ENCODE peak calls at places on chromosome 14, in five cellular contexts. One of them, this sample, is unnamed.

GRCh38 chr14:105061428-105062047 is 3.7 kb downstream of the GPR132 start:
- DNase-seq in breast epithelium: no peak
- DNase-seq in heart left ventricle: peak; percentile 84
- DNase-seq in HCT116: no peak
- DNase-seq in CD4-positive, alpha-beta T cell: no peak
- DNase-seq in this sample: peak; percentile 23

GRCh38 chr14:96203635-96204034 is 1.0 kb upstream of the BDKRB2 start:
- DNase-seq in breast epithelium: no peak
- DNase-seq in heart left ventricle: no peak
- DNase-seq in HCT116: no peak
- DNase-seq in CD4-positive, alpha-beta T cell: no peak
- DNase-seq in this sample: no peak

GRCh38 chr14:31781578-31781977 is 220.4 kb downstream of the NUBPL start:
- DNase-seq in breast epithelium: no peak
- DNase-seq in heart left ventricle: no peak
- DNase-seq in HCT116: no peak
- DNase-seq in CD4-positive, alpha-beta T cell: no peak
- DNase-seq in this sample: no peak

GRCh38 chr14:86999076-86999475 is 993.9 kb downstream of the GALC start:
- DNase-seq in breast epithelium: no peak
- DNase-seq in heart left ventricle: no peak
- DNase-seq in HCT116: no peak
- DNase-seq in CD4-positive, alpha-beta T cell: no peak
- DNase-seq in this sample: no peak

GRCh38 chr14:79564371-79564770 is 646.9 kb downstream of the DIO2 start:
- DNase-seq in breast epithelium: no peak
- DNase-seq in heart left ventricle: no peak
- DNase-seq in HCT116: no peak
- DNase-seq in CD4-positive, alpha-beta T cell: no peak
- DNase-seq in this sample: no peak

GRCh38 chr14:90587918-90588317 is 191.1 kb downstream of the CALM1 start:
- DNase-seq in breast epithelium: no peak
- DNase-seq in heart left ventricle: no peak
- DNase-seq in HCT116: no peak
- DNase-seq in CD4-positive, alpha-beta T cell: no peak
- DNase-seq in this sample: no peak

GRCh38 chr14:35051796-35052195 is 5.7 kb downstream of the FAM177A1 start:
- DNase-seq in breast epithelium: no peak
- DNase-seq in heart left ventricle: no peak
- DNase-seq in HCT116: no peak
- DNase-seq in CD4-positive, alpha-beta T cell: no peak
- DNase-seq in this sample: no peak

GRCh38 chr14:59215353-59215752 is 26.9 kb downstream of the DAAM1 start:
- DNase-seq in breast epithelium: peak; percentile 73
- DNase-seq in heart left ventricle: peak; percentile 88
- DNase-seq in HCT116: no peak
- DNase-seq in CD4-positive, alpha-beta T cell: no peak
- DNase-seq in this sample: peak; percentile 10

GRCh38 chr14:103179078-103179477 is 55.8 kb downstream of the TNFAIP2 start:
- DNase-seq in breast epithelium: no peak
- DNase-seq in heart left ventricle: no peak
- DNase-seq in HCT116: no peak
- DNase-seq in CD4-positive, alpha-beta T cell: no peak
- DNase-seq in this sample: no peak
- H3K27ac ChIP-seq in breast epithelium: no peak overlapping the region
- H3K27ac ChIP-seq in heart left ventricle: no peak overlapping the region
- H3K27ac ChIP-seq in HCT116: no peak overlapping the region
- H3K27ac ChIP-seq in CD4-positive, alpha-beta T cell: no peak overlapping the region
- H3K27ac ChIP-seq in this sample: no peak overlapping the region

GRCh38 chr14:74596747-74597456 is 15.1 kb downstream of the LTBP2 start:
- DNase-seq in breast epithelium: no peak
- DNase-seq in heart left ventricle: peak; percentile 60
- DNase-seq in HCT116: no peak
- DNase-seq in CD4-positive, alpha-beta T cell: no peak
- DNase-seq in this sample: no peak
- H3K27ac ChIP-seq in breast epithelium: peak overlapping the region; percentile 5
- H3K27ac ChIP-seq in heart left ventricle: no peak overlapping the region
- H3K27ac ChIP-seq in HCT116: no peak overlapping the region
- H3K27ac ChIP-seq in CD4-positive, alpha-beta T cell: no peak overlapping the region
- H3K27ac ChIP-seq in this sample: no peak overlapping the region

DNA sequence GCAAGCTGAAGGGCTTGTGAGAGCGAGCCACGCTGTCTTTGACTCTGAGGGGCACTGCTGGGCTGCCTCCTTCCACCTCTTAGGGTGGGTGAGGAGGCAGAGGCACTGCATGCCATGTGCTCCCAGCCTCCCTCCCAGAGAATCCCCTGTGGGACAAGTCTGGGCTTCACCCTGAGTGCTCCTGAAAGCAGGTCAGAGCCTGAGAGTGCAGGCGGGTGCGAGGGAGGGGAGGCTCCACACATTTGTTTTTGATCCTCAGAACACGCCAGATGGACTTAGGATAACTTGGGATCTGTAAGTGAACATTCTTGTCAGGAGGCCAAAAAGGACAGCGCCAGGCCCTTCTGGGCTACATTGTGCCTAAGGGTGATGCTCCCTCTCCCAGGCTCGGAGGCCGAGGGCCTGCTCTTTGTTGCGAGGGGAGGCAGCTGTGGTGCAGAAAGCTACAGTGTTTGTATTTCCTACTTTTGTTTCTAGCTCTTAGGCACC is 155.4 kb downstream of the TMX1 start:
- DNase-seq in breast epithelium: peak; percentile 59
- DNase-seq in heart left ventricle: peak; percentile 66
- DNase-seq in HCT116: no peak
- DNase-seq in CD4-positive, alpha-beta T cell: no peak
- DNase-seq in this sample: no peak
- H3K27ac ChIP-seq in breast epithelium: peak overlapping the region; percentile 93
- H3K27ac ChIP-seq in heart left ventricle: peak overlapping the region; percentile 57
- H3K27ac ChIP-seq in HCT116: no peak overlapping the region
- H3K27ac ChIP-seq in CD4-positive, alpha-beta T cell: no peak overlapping the region
- H3K27ac ChIP-seq in this sample: peak overlapping the region; percentile 28

GRCh38 chr14:51240804-51241380 is 845 bp downstream of the TMX1 start:
- DNase-seq in breast epithelium: no peak
- DNase-seq in heart left ventricle: no peak
- DNase-seq in HCT116: no peak
- DNase-seq in CD4-positive, alpha-beta T cell: no peak
- DNase-seq in this sample: no peak
- H3K27ac ChIP-seq in breast epithelium: peak overlapping the region; percentile 83
- H3K27ac ChIP-seq in heart left ventricle: peak overlapping the region; percentile 26
- H3K27ac ChIP-seq in HCT116: no peak overlapping the region
- H3K27ac ChIP-seq in CD4-positive, alpha-beta T cell: peak overlapping the region; percentile 69
- H3K27ac ChIP-seq in this sample: peak overlapping the region; percentile 90

GRCh38 chr14:77301103-77301502 is 19.6 kb downstream of the POMT2 start:
- DNase-seq in breast epithelium: peak; percentile 83
- DNase-seq in heart left ventricle: peak; percentile 82
- DNase-seq in HCT116: peak; percentile 68
- DNase-seq in CD4-positive, alpha-beta T cell: peak; percentile 40
- DNase-seq in this sample: peak; percentile 88

GRCh38 chr14:77299776-77300175 is 20.9 kb downstream of the POMT2 start:
- DNase-seq in breast epithelium: no peak
- DNase-seq in heart left ventricle: no peak
- DNase-seq in HCT116: no peak
- DNase-seq in CD4-positive, alpha-beta T cell: no peak
- DNase-seq in this sample: no peak

GRCh38 chr14:77305696-77306095 is 15.0 kb downstream of the POMT2 start:
- DNase-seq in breast epithelium: no peak
- DNase-seq in heart left ventricle: no peak
- DNase-seq in HCT116: no peak
- DNase-seq in CD4-positive, alpha-beta T cell: no peak
- DNase-seq in this sample: peak; percentile 57

GRCh38 chr14:77303417-77304156 is 17.1 kb downstream of the POMT2 start:
- DNase-seq in breast epithelium: no peak
- DNase-seq in heart left ventricle: no peak
- DNase-seq in HCT116: peak; percentile 54
- DNase-seq in CD4-positive, alpha-beta T cell: no peak
- DNase-seq in this sample: no peak

GRCh38 chr14:77302926-77303325 is 17.8 kb downstream of the POMT2 start:
- DNase-seq in breast epithelium: no peak
- DNase-seq in heart left ventricle: no peak
- DNase-seq in HCT116: peak; percentile 65
- DNase-seq in CD4-positive, alpha-beta T cell: no peak
- DNase-seq in this sample: no peak
- H3K27ac ChIP-seq in breast epithelium: peak overlapping the region; percentile 88
- H3K27ac ChIP-seq in heart left ventricle: no peak overlapping the region
- H3K27ac ChIP-seq in HCT116: no peak overlapping the region
- H3K27ac ChIP-seq in CD4-positive, alpha-beta T cell: no peak overlapping the region
- H3K27ac ChIP-seq in this sample: peak overlapping the region; percentile 97

DNA sequence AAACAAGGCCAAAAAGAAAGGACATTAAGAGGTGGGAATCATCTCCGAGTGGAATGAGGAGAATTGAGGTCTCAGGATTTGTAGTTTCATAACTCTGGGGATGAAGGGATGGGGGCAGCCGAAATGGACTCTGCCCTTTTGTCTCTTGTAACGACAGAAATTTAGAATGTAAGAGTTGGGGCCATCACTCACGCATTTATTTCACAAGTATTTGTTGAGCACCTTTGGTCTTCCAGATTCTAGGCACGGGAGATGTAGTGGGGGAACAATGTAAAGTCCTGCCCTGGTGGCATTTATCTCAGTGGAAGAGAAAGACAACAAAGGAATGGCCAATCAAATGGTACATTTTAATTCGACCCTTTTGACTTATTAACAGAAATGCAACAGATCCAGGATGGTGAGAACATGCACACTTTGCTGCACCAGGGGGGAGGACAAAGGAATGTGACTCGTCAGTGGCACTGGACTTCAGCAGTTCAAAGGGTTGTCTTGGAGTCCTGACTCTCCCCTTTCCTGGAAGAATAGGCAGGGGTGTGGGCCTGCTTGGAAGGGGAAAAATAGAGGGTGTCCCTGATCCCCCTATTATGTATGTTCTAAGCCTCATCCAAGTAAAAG is 102.0 kb downstream of the TMEM30B start:
- DNase-seq in breast epithelium: no peak
- DNase-seq in heart left ventricle: no peak
- DNase-seq in HCT116: peak; percentile 31
- DNase-seq in CD4-positive, alpha-beta T cell: no peak
- DNase-seq in this sample: no peak
- H3K27ac ChIP-seq in breast epithelium: peak overlapping the region; percentile 60
- H3K27ac ChIP-seq in heart left ventricle: no peak overlapping the region
- H3K27ac ChIP-seq in HCT116: peak overlapping the region; percentile 95
- H3K27ac ChIP-seq in CD4-positive, alpha-beta T cell: no peak overlapping the region
- H3K27ac ChIP-seq in this sample: no peak overlapping the region

GRCh38 chr14:99806040-99806439 is 12.8 kb downstream of the EML1 start:
- DNase-seq in breast epithelium: no peak
- DNase-seq in heart left ventricle: no peak
- DNase-seq in HCT116: no peak
- DNase-seq in CD4-positive, alpha-beta T cell: no peak
- DNase-seq in this sample: no peak

GRCh38 chr14:99806841-99807240 is 13.6 kb downstream of the EML1 start:
- DNase-seq in breast epithelium: no peak
- DNase-seq in heart left ventricle: no peak
- DNase-seq in HCT116: no peak
- DNase-seq in CD4-positive, alpha-beta T cell: no peak
- DNase-seq in this sample: no peak

GRCh38 chr14:99808515-99808914 is 15.3 kb downstream of the EML1 start:
- DNase-seq in breast epithelium: no peak
- DNase-seq in heart left ventricle: no peak
- DNase-seq in HCT116: no peak
- DNase-seq in CD4-positive, alpha-beta T cell: no peak
- DNase-seq in this sample: no peak

GRCh38 chr14:99808133-99808505 is 14.9 kb downstream of the EML1 start:
- DNase-seq in breast epithelium: no peak
- DNase-seq in heart left ventricle: no peak
- DNase-seq in HCT116: no peak
- DNase-seq in CD4-positive, alpha-beta T cell: no peak
- DNase-seq in this sample: no peak

GRCh38 chr14:99807413-99808132 is 14.4 kb downstream of the EML1 start:
- DNase-seq in breast epithelium: no peak
- DNase-seq in heart left ventricle: no peak
- DNase-seq in HCT116: no peak
- DNase-seq in CD4-positive, alpha-beta T cell: no peak
- DNase-seq in this sample: no peak
- H3K27ac ChIP-seq in breast epithelium: no peak overlapping the region
- H3K27ac ChIP-seq in heart left ventricle: no peak overlapping the region
- H3K27ac ChIP-seq in HCT116: no peak overlapping the region
- H3K27ac ChIP-seq in CD4-positive, alpha-beta T cell: no peak overlapping the region
- H3K27ac ChIP-seq in this sample: no peak overlapping the region

DNA sequence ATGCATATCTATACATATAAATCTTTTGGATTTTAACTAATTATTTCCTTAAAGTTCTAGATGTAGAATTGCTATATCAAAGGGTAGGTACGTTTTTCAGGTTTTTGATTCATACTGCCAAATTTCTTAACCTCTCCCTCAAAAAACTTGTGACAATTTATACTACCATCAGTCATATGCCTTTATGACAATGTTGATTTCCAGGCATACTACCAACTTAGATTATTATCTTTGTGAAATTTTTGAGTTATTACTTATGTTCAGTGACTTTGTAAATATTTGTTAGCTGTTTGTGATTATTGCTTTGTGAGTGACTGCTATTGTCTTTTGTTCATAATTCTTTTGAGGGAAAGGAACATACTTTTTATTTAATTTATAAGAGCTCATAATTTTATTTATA is 107.0 kb downstream of the SLC38A6 start:
- DNase-seq in breast epithelium: no peak
- DNase-seq in heart left ventricle: no peak
- DNase-seq in HCT116: no peak
- DNase-seq in CD4-positive, alpha-beta T cell: no peak
- DNase-seq in this sample: no peak
- H3K27ac ChIP-seq in breast epithelium: no peak overlapping the region
- H3K27ac ChIP-seq in heart left ventricle: no peak overlapping the region
- H3K27ac ChIP-seq in HCT116: no peak overlapping the region
- H3K27ac ChIP-seq in CD4-positive, alpha-beta T cell: no peak overlapping the region
- H3K27ac ChIP-seq in this sample: no peak overlapping the region

DNA sequence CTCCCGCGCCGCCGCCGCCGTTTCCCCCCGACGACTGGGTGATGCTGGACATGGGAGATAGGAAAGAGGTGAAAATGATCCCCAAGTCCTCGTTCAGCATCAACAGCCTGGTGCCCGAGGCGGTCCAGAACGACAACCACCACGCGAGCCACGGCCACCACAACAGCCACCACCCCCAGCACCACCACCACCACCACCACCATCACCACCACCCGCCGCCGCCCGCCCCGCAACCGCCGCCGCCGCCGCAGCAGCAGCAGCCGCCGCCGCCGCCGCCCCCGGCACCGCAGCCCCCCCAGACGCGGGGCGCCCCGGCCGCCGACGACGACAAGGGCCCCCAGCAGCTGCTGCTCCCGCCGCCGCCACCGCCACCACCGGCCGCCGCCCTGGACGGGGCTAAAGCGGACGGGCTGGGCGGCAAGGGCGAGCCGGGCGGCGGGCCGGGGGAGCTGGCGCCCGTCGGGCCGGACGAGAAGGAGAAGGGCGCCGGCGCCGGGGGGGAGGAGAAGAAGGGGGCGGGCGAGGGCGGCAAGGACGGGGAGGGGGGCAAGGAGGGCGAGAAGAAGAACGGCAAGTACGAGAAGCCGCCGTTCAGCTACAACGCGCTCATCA is 758 bp downstream of the FOXG1 start:
- DNase-seq in breast epithelium: no peak
- DNase-seq in heart left ventricle: no peak
- DNase-seq in HCT116: no peak
- DNase-seq in CD4-positive, alpha-beta T cell: no peak
- DNase-seq in this sample: no peak
- H3K27ac ChIP-seq in breast epithelium: no peak overlapping the region
- H3K27ac ChIP-seq in heart left ventricle: no peak overlapping the region
- H3K27ac ChIP-seq in HCT116: no peak overlapping the region
- H3K27ac ChIP-seq in CD4-positive, alpha-beta T cell: no peak overlapping the region
- H3K27ac ChIP-seq in this sample: no peak overlapping the region

This sample was measured in substantia nigra.